ENCODE peak calls at places on chromosomes 2 and 18, in seven cellular contexts. One of them, this sample, is unnamed.

GRCh38 chr2:159497256-159497655 is 119.1 kb downstream of the BAZ2B start:
- DNase-seq in foreskin fibroblast: peak; percentile 92
- DNase-seq in transverse colon: no peak
- DNase-seq in upper lobe of left lung: peak; percentile 44
- DNase-seq in Karpas-422: no peak
- DNase-seq in AG04450: peak; percentile 55
- DNase-seq in SJCRH30: peak; percentile 58
- DNase-seq in this sample: no peak

GRCh38 chr18:26051845-26052244 is 38.6 kb downstream of the SS18 start:
- DNase-seq in upper lobe of left lung: no peak
- DNase-seq in Karpas-422: peak; percentile 57
- DNase-seq in AG04450: no peak
- DNase-seq in transverse colon: no peak
- DNase-seq in foreskin fibroblast: no peak
- DNase-seq in SJCRH30: no peak
- DNase-seq in this sample: no peak

GRCh38 chr18:7926526-7926925 is 359.4 kb downstream of the PTPRM start:
- DNase-seq in foreskin fibroblast: no peak
- DNase-seq in SJCRH30: no peak
- DNase-seq in upper lobe of left lung: peak; percentile 39
- DNase-seq in AG04450: no peak
- DNase-seq in transverse colon: no peak
- DNase-seq in Karpas-422: no peak
- DNase-seq in this sample: no peak

GRCh38 chr2:217573565-217573964 is 429.2 kb downstream of the TNS1 start:
- DNase-seq in SJCRH30: peak; percentile 77
- DNase-seq in transverse colon: no peak
- DNase-seq in Karpas-422: no peak
- DNase-seq in AG04450: peak; percentile 39
- DNase-seq in upper lobe of left lung: no peak
- DNase-seq in foreskin fibroblast: peak; percentile 44
- DNase-seq in this sample: no peak

GRCh38 chr2:26335231-26335630 is 10.7 kb upstream of the SELENOI start:
- DNase-seq in foreskin fibroblast: no peak
- DNase-seq in Karpas-422: no peak
- DNase-seq in SJCRH30: peak; percentile 63
- DNase-seq in transverse colon: no peak
- DNase-seq in upper lobe of left lung: no peak
- DNase-seq in AG04450: no peak
- DNase-seq in this sample: no peak

GRCh38 chr2:1132328-1132964 is 181.8 kb downstream of the SNTG2 start:
- DNase-seq in upper lobe of left lung: no peak
- DNase-seq in Karpas-422: no peak
- DNase-seq in transverse colon: no peak
- DNase-seq in foreskin fibroblast: no peak
- DNase-seq in SJCRH30: peak; percentile 69
- DNase-seq in AG04450: no peak
- DNase-seq in this sample: no peak

GRCh38 chr2:177243476-177243875 is 21.1 kb downstream of the NFE2L2 start:
- DNase-seq in upper lobe of left lung: no peak
- DNase-seq in foreskin fibroblast: no peak
- DNase-seq in SJCRH30: no peak
- DNase-seq in Karpas-422: no peak
- DNase-seq in AG04450: no peak
- DNase-seq in transverse colon: no peak
- DNase-seq in this sample: no peak

GRCh38 chr2:194730266-194730665 is 926.8 kb upstream of the SLC39A10 start:
- DNase-seq in AG04450: no peak
- DNase-seq in foreskin fibroblast: no peak
- DNase-seq in SJCRH30: no peak
- DNase-seq in transverse colon: no peak
- DNase-seq in upper lobe of left lung: no peak
- DNase-seq in Karpas-422: no peak
- DNase-seq in this sample: no peak

GRCh38 chr2:96156011-96156820 is 11.0 kb upstream of the DUSP2 start:
- DNase-seq in SJCRH30: no peak
- DNase-seq in upper lobe of left lung: peak; percentile 16
- DNase-seq in foreskin fibroblast: no peak
- DNase-seq in transverse colon: no peak
- DNase-seq in AG04450: no peak
- DNase-seq in Karpas-422: no peak
- DNase-seq in this sample: no peak

GRCh38 chr2:129233751-129234406 is 745.6 kb upstream of the RAB6C start:
- DNase-seq in upper lobe of left lung: no peak
- DNase-seq in Karpas-422: peak; percentile 62
- DNase-seq in foreskin fibroblast: peak; percentile 32
- DNase-seq in AG04450: no peak
- DNase-seq in transverse colon: no peak
- DNase-seq in SJCRH30: peak; percentile 10
- DNase-seq in this sample: no peak

GRCh38 chr2:196160101-196160500 is 11.3 kb downstream of the STK17B start:
- DNase-seq in upper lobe of left lung: peak; percentile 71
- DNase-seq in Karpas-422: no peak
- DNase-seq in transverse colon: peak; percentile 62
- DNase-seq in foreskin fibroblast: peak; percentile 88
- DNase-seq in AG04450: peak; percentile 71
- DNase-seq in SJCRH30: peak; percentile 82
- DNase-seq in this sample: peak; percentile 89

GRCh38 chr2:181523756-181524155 is 66.6 kb downstream of the ITGA4 start:
- DNase-seq in transverse colon: no peak
- DNase-seq in foreskin fibroblast: no peak
- DNase-seq in AG04450: no peak
- DNase-seq in Karpas-422: no peak
- DNase-seq in SJCRH30: no peak
- DNase-seq in upper lobe of left lung: no peak
- DNase-seq in this sample: no peak

GRCh38 chr2:45494275-45494977 is 116.6 kb downstream of the SRBD1 start:
- DNase-seq in AG04450: peak; percentile 41
- DNase-seq in foreskin fibroblast: peak; percentile 83
- DNase-seq in SJCRH30: peak; percentile 84
- DNase-seq in transverse colon: no peak
- DNase-seq in Karpas-422: peak; percentile 86
- DNase-seq in upper lobe of left lung: no peak
- DNase-seq in this sample: peak; percentile 40

GRCh38 chr18:3058328-3059191 is 45.6 kb upstream of the LPIN2 start:
- DNase-seq in transverse colon: no peak
- DNase-seq in AG04450: no peak
- DNase-seq in SJCRH30: no peak
- DNase-seq in foreskin fibroblast: no peak
- DNase-seq in upper lobe of left lung: no peak
- DNase-seq in Karpas-422: no peak
- DNase-seq in this sample: no peak

GRCh38 chr2:52064234-52064633 is 1032.3 kb upstream of the NRXN1 start:
- DNase-seq in AG04450: no peak
- DNase-seq in SJCRH30: no peak
- DNase-seq in upper lobe of left lung: no peak
- DNase-seq in foreskin fibroblast: no peak
- DNase-seq in transverse colon: no peak
- DNase-seq in Karpas-422: no peak
- DNase-seq in this sample: no peak

GRCh38 chr18:58201728-58202405 is 157.8 kb downstream of the NEDD4L start:
- DNase-seq in AG04450: no peak
- DNase-seq in SJCRH30: no peak
- DNase-seq in foreskin fibroblast: no peak
- DNase-seq in Karpas-422: no peak
- DNase-seq in upper lobe of left lung: no peak
- DNase-seq in transverse colon: no peak
- DNase-seq in this sample: no peak

DNA sequence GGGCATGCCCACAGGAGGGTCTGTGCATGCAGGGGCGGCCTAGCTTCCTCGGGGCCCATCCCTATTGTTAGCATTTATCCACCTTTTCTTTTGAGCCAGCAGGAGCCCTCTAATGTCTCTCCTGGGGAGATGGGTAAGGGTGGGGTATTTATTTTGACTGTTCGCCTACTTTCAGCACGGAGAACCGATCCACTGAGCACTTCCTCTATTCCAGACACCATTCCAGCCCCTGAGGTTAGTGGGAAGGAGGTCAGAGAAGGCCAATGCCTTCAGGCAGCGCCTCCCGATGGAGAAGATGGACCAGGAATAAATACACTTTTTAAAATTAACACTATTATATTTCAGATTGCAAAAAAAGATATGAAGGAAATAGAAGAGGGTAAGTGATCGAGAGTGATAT is 276.0 kb downstream of the PHLPP1 start:
- DNase-seq in upper lobe of left lung: no peak
- DNase-seq in Karpas-422: no peak
- DNase-seq in SJCRH30: no peak
- DNase-seq in foreskin fibroblast: no peak
- DNase-seq in transverse colon: no peak
- DNase-seq in AG04450: no peak
- DNase-seq in this sample: no peak
- H3K4me3 ChIP-seq in upper lobe of left lung: no peak overlapping the region
- H3K4me3 ChIP-seq in Karpas-422: no peak overlapping the region
- H3K4me3 ChIP-seq in SJCRH30: no peak overlapping the region
- H3K4me3 ChIP-seq in foreskin fibroblast: no peak overlapping the region
- H3K4me3 ChIP-seq in transverse colon: no peak overlapping the region
- H3K4me3 ChIP-seq in AG04450: no peak overlapping the region
- H3K4me3 ChIP-seq in this sample: no peak overlapping the region

DNA sequence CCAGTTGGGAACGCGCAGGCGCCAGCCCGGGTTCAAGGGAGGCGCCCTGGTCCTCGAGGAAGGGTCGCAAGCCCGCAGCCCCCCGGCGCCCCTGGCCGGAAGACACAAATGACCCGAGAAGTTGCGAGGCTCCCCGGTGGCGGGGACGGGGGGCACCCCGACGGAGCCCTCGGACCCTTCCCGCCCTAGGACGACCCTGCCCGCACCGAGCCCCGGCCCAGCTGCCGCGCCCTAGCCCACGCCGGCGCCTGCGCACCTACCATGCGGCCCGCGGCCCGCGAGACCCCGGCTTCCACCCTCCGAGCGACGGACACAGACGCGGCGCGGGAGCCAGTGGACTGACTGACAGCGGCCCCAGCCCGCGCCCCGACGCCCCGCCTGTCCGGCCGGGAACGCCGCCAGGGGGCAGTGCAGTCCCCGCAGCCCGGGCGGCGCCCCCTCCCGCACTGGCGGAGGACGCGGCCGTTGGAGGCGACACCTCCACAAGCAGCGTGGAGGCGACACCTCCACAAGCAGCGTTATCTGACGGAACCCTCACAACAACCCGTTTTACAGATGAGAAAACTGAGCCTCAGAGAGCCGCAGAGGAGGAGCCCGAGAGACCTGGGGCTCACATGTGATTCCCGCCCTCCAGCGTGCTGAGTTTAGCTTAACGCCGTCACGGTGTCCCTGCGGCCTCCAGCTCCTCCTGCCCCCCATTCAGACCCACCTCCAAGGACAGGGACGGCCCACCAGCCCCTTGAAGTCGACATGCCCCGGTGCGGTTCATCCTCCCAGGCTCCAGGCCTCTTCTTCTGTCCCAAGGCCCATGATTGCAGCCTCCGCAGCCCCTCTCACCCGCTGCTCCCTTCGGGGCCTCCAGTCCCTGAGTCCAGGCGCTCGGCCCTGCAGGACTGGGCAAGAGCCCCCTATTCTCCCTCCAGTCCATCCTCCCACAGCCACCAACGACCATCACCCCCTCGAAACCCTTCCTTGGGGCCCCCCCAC is at the start of gene NMUR1:
- DNase-seq in SJCRH30: no peak
- DNase-seq in upper lobe of left lung: peak; percentile 77
- DNase-seq in foreskin fibroblast: peak; percentile 60
- DNase-seq in Karpas-422: peak; percentile 69
- DNase-seq in transverse colon: peak; percentile 67
- DNase-seq in AG04450: no peak
- DNase-seq in this sample: peak; percentile 75
- H3K4me3 ChIP-seq in SJCRH30: no peak within 1 kb of the TSS
- H3K4me3 ChIP-seq in upper lobe of left lung: peak within 1 kb of the TSS; percentile 45
- H3K4me3 ChIP-seq in foreskin fibroblast: no peak within 1 kb of the TSS
- H3K4me3 ChIP-seq in Karpas-422: no peak within 1 kb of the TSS
- H3K4me3 ChIP-seq in transverse colon: peak within 1 kb of the TSS; percentile 35
- H3K4me3 ChIP-seq in AG04450: peak within 1 kb of the TSS; percentile 13
- H3K4me3 ChIP-seq in this sample: no peak within 1 kb of the TSS

GRCh38 chr2:173030541-173031485 is 44.8 kb upstream of the MAP3K20 start:
- DNase-seq in transverse colon: no peak
- DNase-seq in Karpas-422: no peak
- DNase-seq in SJCRH30: no peak
- DNase-seq in upper lobe of left lung: no peak
- DNase-seq in AG04450: no peak
- DNase-seq in foreskin fibroblast: no peak
- DNase-seq in this sample: no peak
- H3K4me3 ChIP-seq in transverse colon: no peak overlapping the region
- H3K4me3 ChIP-seq in Karpas-422: no peak overlapping the region
- H3K4me3 ChIP-seq in SJCRH30: no peak overlapping the region
- H3K4me3 ChIP-seq in upper lobe of left lung: no peak overlapping the region
- H3K4me3 ChIP-seq in AG04450: no peak overlapping the region
- H3K4me3 ChIP-seq in foreskin fibroblast: no peak overlapping the region
- H3K4me3 ChIP-seq in this sample: no peak overlapping the region

GRCh38 chr2:4604767-4605166 is 901.4 kb downstream of the DCDC2C start:
- DNase-seq in upper lobe of left lung: no peak
- DNase-seq in transverse colon: no peak
- DNase-seq in Karpas-422: no peak
- DNase-seq in foreskin fibroblast: no peak
- DNase-seq in SJCRH30: no peak
- DNase-seq in AG04450: no peak
- DNase-seq in this sample: no peak
- H3K4me3 ChIP-seq in upper lobe of left lung: no peak overlapping the region
- H3K4me3 ChIP-seq in transverse colon: no peak overlapping the region
- H3K4me3 ChIP-seq in Karpas-422: no peak overlapping the region
- H3K4me3 ChIP-seq in foreskin fibroblast: no peak overlapping the region
- H3K4me3 ChIP-seq in SJCRH30: no peak overlapping the region
- H3K4me3 ChIP-seq in AG04450: no peak overlapping the region
- H3K4me3 ChIP-seq in this sample: no peak overlapping the region